ENCODE peak calls at places on chromosomes 2 and 18, in five cellular contexts. G, V, C, O and H are unnamed samples.

GRCh38 chr2:32277363-32277673 is 386 bp upstream of the YIPF4 start:
- DNase-seq in G (no peak), V (no peak), O (no peak), C (no peak), H (no peak)

GRCh38 chr2:78145997-78146722 is 624.0 kb upstream of the LRRTM4 start:
- DNase-seq in G (no peak), C (no peak), V (no peak), O (no peak), H (no peak)

GRCh38 chr2:102245266-102246151 is 58.7 kb downstream of the IL1RL2 start:
- DNase-seq in V (no peak), O (no peak), G (no peak), C (no peak), H (no peak)

GRCh38 chr2:144832048-144832447 is 312.1 kb upstream of the ZEB2 start:
- DNase-seq in O (no peak), V (no peak), G (no peak), C (no peak), H (no peak)

GRCh38 chr2:36967236-36967876 is 1.0 kb upstream of the STRN start:
- DNase-seq in C (no peak), G (no peak), V (peak; percentile 18), O (no peak), H (no peak)

GRCh38 chr2:9578475-9579235 is 23.0 kb upstream of the ADAM17 start:
- DNase-seq in C (no peak), G (no peak), O (no peak), V (no peak), H (no peak)

GRCh38 chr2:19362094-19362649 is 3.7 kb upstream of the OSR1 start:
- DNase-seq in O (no peak), G (no peak), V (peak; percentile 44), C (no peak), H (no peak)

GRCh38 chr2:215396595-215397313 is 39.1 kb downstream of the FN1 start:
- DNase-seq in O (no peak), V (no peak), G (no peak), C (no peak), H (no peak)

GRCh38 chr2:118089015-118089800 is 937 bp downstream of the INSIG2 start:
- DNase-seq in G (peak; percentile 45), C (no peak), V (peak; percentile 25), O (peak; percentile 5), H (peak; percentile 14)

GRCh38 chr2:198100323-198100722 is 295.9 kb downstream of the PLCL1 start:
- DNase-seq in V (no peak), O (no peak), C (no peak), G (no peak), H (no peak)

GRCh38 chr2:199309973-199310372 is 147.8 kb downstream of the SATB2 start:
- DNase-seq in O (no peak), G (no peak), V (no peak), C (no peak), H (peak; percentile 12)

GRCh38 chr2:182406221-182406620 is 20.6 kb downstream of the PDE1A start:
- DNase-seq in V (no peak), G (no peak), O (no peak), C (no peak), H (no peak)

GRCh38 chr2:67564076-67564475 is 166.9 kb downstream of the ETAA1 start:
- DNase-seq in C (no peak), O (no peak), G (no peak), V (no peak), H (no peak)

GRCh38 chr2:172516299-172516698 is 39.6 kb upstream of the PDK1 start:
- DNase-seq in G (no peak), V (no peak), C (no peak), O (no peak), H (no peak)

GRCh38 chr2:53826587-53827397 is 33.0 kb downstream of the GPR75 start:
- DNase-seq in G (no peak), C (no peak), O (no peak), V (no peak), H (no peak)

GRCh38 chr18:34909637-34910364 is 131.4 kb upstream of the MAPRE2 start:
- DNase-seq in V (no peak), O (no peak), C (no peak), G (no peak), H (no peak)

GRCh38 chr2:216691210-216691741 is 4.1 kb downstream of the IGFBP5 start:
- DNase-seq in V (no peak), O (peak; percentile 9), G (peak; percentile 66), C (no peak), H (peak; percentile 54)

GRCh38 chr2:85112906-85113625 is 20.1 kb upstream of the TCF7L1 start:
- DNase-seq in V (no peak), G (no peak), O (no peak), C (no peak), H (no peak)

GRCh38 chr2:146374505-146374904 is 1470.3 kb upstream of the ACVR2A start:
- DNase-seq in G (no peak), C (no peak), O (no peak), V (no peak), H (no peak)

GRCh38 chr2:18122544-18123210 is 244.2 kb downstream of the KCNS3 start:
- DNase-seq in O (no peak), G (no peak), C (no peak), V (no peak), H (no peak)

GRCh38 chr2:152755029-152755428 is 36.6 kb downstream of the ARL6IP6 start:
- DNase-seq in G (no peak), O (no peak), V (no peak), C (no peak), H (no peak)

GRCh38 chr2:11967946-11968465 is 221.6 kb downstream of the LPIN1 start:
- DNase-seq in G (no peak), C (no peak), O (no peak), V (no peak), H (no peak)

GRCh38 chr2:217905395-217905794 is 97.4 kb downstream of the TNS1 start:
- DNase-seq in G (no peak), C (no peak), O (no peak), V (no peak), H (no peak)

GRCh38 chr2:149991576-149991975 is 404.0 kb upstream of the MMADHC start:
- DNase-seq in G (no peak), C (no peak), V (no peak), O (no peak), H (no peak)

GRCh38 chr2:202841090-202841867 is 30.3 kb downstream of the ICA1L start:
- DNase-seq in O (no peak), V (no peak), G (no peak), C (no peak), H (no peak)

GRCh38 chr2:240205348-240205747 is 64.9 kb upstream of the OTOS start:
- DNase-seq in O (no peak), V (peak; percentile 7), G (no peak), C (no peak), H (no peak)

GRCh38 chr2:3645745-3646389 is 12.1 kb upstream of the ALLC start:
- DNase-seq in O (no peak), C (no peak), V (no peak), G (no peak), H (no peak)

GRCh38 chr2:201021914-201022313 is 49.6 kb downstream of the HYCC2 start:
- DNase-seq in O (no peak), C (no peak), V (no peak), G (no peak), H (no peak)

GRCh38 chr2:112607680-112608438 is 23.4 kb downstream of the CHCHD5 start:
- DNase-seq in O (no peak), G (no peak), V (no peak), C (no peak), H (no peak)